ENCODE peak calls at places on chromosome 4, in nine cellular contexts. K is HepG2, R is A549, C is transverse colon, U is ovary, O is H1, X is stomach, D is esophagus muscularis mucosa, W is GM12878. P is an unnamed sample.
A peak's percentile ranks its signal among the peaks of the same experiment; 100 is the strongest.

GRCh38 chr4:185182196-185182595 is 21.6 kb downstream of the CFAP97 start:
- DNase-seq in K (no peak), R (no peak), C (no peak), U (no peak), O (no peak), X (no peak), D (no peak), W (no peak), P (no peak)

GRCh38 chr4:178970433-178971140 is 1528.3 kb upstream of the AGA start:
- DNase-seq in K (no peak), R (no peak), C (no peak), U (no peak), O (no peak), X (no peak), D (no peak), W (no peak), P (no peak)

GRCh38 chr4:4386736-4387392 is at the start of gene NSG1:
- DNase-seq in K (no peak), R (no peak), C (no peak), U (peak; percentile 42), O (peak; percentile 71), X (no peak), D (no peak), W (no peak), P (no peak)

GRCh38 chr4:7157666-7158065 is 34.7 kb upstream of the SORCS2 start:
- DNase-seq in K (no peak), R (no peak), C (no peak), U (no peak), O (no peak), X (no peak), D (no peak), W (no peak), P (peak; percentile 39)

GRCh38 chr4:177356921-177357320 is 47.2 kb downstream of the NEIL3 start:
- DNase-seq in K (no peak), R (no peak), C (no peak), U (no peak), O (no peak), X (no peak), D (no peak), W (no peak), P (no peak)

GRCh38 chr4:168540865-168541607 is 44.2 kb downstream of the PALLD start:
- DNase-seq in K (no peak), R (no peak), C (no peak), U (no peak), O (no peak), X (no peak), D (no peak), W (no peak), P (no peak)

GRCh38 chr4:165027762-165028402 is 3.9 kb upstream of the TRIM60 start:
- DNase-seq in K (no peak), R (no peak), C (no peak), U (no peak), O (no peak), X (no peak), D (no peak), W (no peak), P (no peak)

GRCh38 chr4:38519671-38520070 is 144.3 kb upstream of the KLF3 start:
- DNase-seq in K (no peak), R (no peak), C (no peak), U (no peak), O (no peak), X (no peak), D (no peak), W (no peak), P (no peak)

GRCh38 chr4:92381640-92382039 is 77.9 kb downstream of the GRID2 start:
- DNase-seq in K (no peak), R (no peak), C (no peak), U (no peak), O (no peak), X (no peak), D (no peak), W (no peak), P (no peak)

GRCh38 chr4:121900132-121900983 is 30.1 kb upstream of the BBS7 start:
- DNase-seq in K (peak; percentile 45), R (peak; percentile 21), C (peak; percentile 35), U (peak; percentile 22), O (peak; percentile 56), X (peak; percentile 35), D (no peak), W (peak; percentile 12), P (no peak)

GRCh38 chr4:182645511-182645910 is 271.7 kb downstream of the DCTD start:
- DNase-seq in K (no peak), R (no peak), C (no peak), U (no peak), O (no peak), X (no peak), D (no peak), W (no peak), P (no peak)

GRCh38 chr4:124486423-124486822 is 226.1 kb downstream of the ANKRD50 start:
- DNase-seq in K (peak; percentile 23), R (no peak), C (no peak), U (no peak), O (no peak), X (no peak), D (no peak), W (no peak), P (no peak)

GRCh38 chr4:67573193-67573592 is 14.7 kb downstream of the STAP1 start:
- DNase-seq in K (no peak), R (no peak), C (no peak), U (no peak), O (no peak), X (no peak), D (no peak), W (no peak), P (no peak)

GRCh38 chr4:163755013-163755412 is 260.5 kb downstream of the TMA16 start:
- DNase-seq in K (no peak), R (no peak), C (no peak), U (no peak), O (no peak), X (no peak), D (no peak), W (peak; percentile 12), P (no peak)

GRCh38 chr4:110675406-110675805 is 52.5 kb upstream of the PITX2 start:
- DNase-seq in K (no peak), R (no peak), C (no peak), U (no peak), O (no peak), X (no peak), D (no peak), W (no peak), P (no peak)

GRCh38 chr4:1830234-1830633 is 25.7 kb downstream of the LETM1 start:
- DNase-seq in K (no peak), R (no peak), C (no peak), U (no peak), O (no peak), X (no peak), D (no peak), W (no peak), P (no peak)

GRCh38 chr4:145939856-145940255 is 1.2 kb upstream of the ZNF827 start:
- DNase-seq in K (no peak), R (no peak), C (no peak), U (no peak), O (no peak), X (no peak), D (no peak), W (no peak), P (no peak)

GRCh38 chr4:5710065-5710961 is 688 bp upstream of the EVC start:
- DNase-seq in K (peak; percentile 20), R (peak; percentile 44), C (no peak), U (no peak), O (no peak), X (no peak), D (no peak), W (no peak), P (no peak)

DNA sequence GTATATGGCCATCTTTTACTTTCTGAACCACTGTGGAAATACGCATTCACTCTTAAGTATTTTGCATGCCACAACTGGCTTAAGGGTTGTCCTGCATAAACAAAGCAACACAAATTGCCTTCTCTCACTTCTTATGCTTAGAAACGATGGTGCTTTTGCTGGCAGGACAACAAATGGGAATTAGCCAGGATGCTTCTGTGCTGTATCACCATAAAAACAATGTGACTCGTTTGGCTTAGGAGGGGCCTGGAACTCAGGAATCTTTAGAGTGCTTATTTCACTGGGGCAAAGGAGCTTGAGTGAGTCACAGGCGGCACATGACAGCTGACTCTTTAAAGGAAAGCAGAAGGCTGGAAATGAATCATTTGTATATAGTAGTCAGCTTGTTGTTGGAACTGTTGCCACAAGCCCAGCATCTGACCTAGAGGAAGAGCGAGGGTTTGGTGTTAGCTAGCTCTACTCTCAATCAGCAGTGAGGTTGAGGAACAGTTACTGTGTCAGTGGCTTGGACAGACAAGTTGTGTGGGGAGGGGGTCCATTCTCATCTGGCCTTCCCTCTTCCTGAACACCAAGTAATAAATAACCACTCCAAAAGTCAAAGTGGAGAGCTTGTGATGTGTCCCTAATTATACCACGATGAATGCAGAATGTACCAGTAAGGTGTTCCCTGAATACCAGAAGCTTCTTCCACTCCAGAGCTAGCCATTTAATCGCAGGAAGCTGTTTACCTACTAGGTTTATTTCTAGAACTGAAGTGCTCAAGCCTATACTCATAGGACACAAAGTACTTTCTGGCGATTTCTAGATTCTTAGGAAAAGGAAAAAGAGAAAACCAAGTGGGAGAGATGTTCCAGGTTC is 293.1 kb downstream of the CAMK2D start:
- DNase-seq in K (peak; percentile 63), R (peak; percentile 31), C (peak; percentile 68), U (peak; percentile 65), O (no peak), X (peak; percentile 63), D (peak; percentile 93), W (no peak), P (peak; percentile 91)
- TF ChIP-seq POLR2A in K (no peak), R (no peak), C (no peak), U (no peak), O (no peak), X (no peak), D (no peak), W (no peak), P (no peak)

DNA sequence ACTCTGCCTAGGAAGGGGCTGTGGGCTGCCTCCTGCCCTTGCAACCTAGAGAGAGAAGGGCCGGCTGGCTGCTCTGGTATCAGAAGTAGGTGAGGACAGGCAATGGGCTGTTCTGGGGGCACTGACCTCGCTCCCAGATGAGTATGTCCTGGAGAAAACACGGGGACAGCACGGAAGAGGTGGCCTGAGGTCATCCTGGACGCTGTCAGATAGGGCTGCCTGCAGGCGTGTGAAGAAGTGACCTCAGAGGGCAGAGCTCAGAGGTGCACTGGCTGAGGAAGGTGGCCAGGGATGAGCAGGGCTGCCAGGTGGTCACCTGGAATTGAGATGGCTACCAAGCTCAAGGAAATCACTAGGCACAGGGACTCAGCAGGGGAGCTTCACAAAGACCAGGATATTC is 159.6 kb downstream of the TSPAN5 start:
- DNase-seq in K (no peak), R (no peak), C (no peak), U (no peak), O (no peak), X (no peak), D (no peak), W (no peak), P (no peak)
- TF ChIP-seq EP300 in K (no peak), R (no peak), C (no peak), U (no peak), O (no peak), X (no peak), D (no peak), W (no peak), P (no peak)

GRCh38 chr4:88107406-88108107 is 50.9 kb downstream of the ABCG2 start:
- DNase-seq in K (peak; percentile 99), R (peak; percentile 73), C (peak; percentile 26), U (no peak), O (no peak), X (no peak), D (no peak), W (no peak), P (no peak)
- TF ChIP-seq POLR2A in K (peak; percentile 63), R (no peak), C (no peak), U (no peak), O (no peak), X (no peak), D (no peak), W (no peak), P (no peak)

GRCh38 chr4:180940680-180941079 is 1302.5 kb upstream of the TENM3 start:
- DNase-seq in K (no peak), R (no peak), C (no peak), U (no peak), O (no peak), X (no peak), D (no peak), W (no peak), P (no peak)
- TF ChIP-seq EP300 in K (no peak), R (no peak), C (no peak), U (no peak), O (no peak), X (no peak), D (no peak), W (no peak), P (no peak)

P was measured in suprapubic skin.